ENCODE peak calls at places on chromosomes 2 and 18, in seven cellular contexts. One of them, this sample, is unnamed.

GRCh38 chr2:99691931-99692330 is 202.1 kb upstream of the REV1 start:
- DNase-seq in GM12865: no peak
- DNase-seq in neural progenitor cell: no peak
- DNase-seq in Ammon's horn: no peak
- DNase-seq in ureter: no peak
- DNase-seq in NCI-H146: no peak
- DNase-seq in COLO829: no peak
- DNase-seq in this sample: no peak

GRCh38 chr2:86442642-86443005 is 1.5 kb downstream of the KDM3A start:
- DNase-seq in GM12865: peak
- DNase-seq in neural progenitor cell: peak
- DNase-seq in Ammon's horn: peak
- DNase-seq in ureter: peak
- DNase-seq in NCI-H146: peak
- DNase-seq in COLO829: peak
- DNase-seq in this sample: peak

GRCh38 chr18:24763765-24764548 is 303.5 kb downstream of the HRH4 start:
- DNase-seq in GM12865: no peak
- DNase-seq in neural progenitor cell: no peak
- DNase-seq in Ammon's horn: no peak
- DNase-seq in ureter: no peak
- DNase-seq in NCI-H146: no peak
- DNase-seq in COLO829: peak
- DNase-seq in this sample: peak

GRCh38 chr2:71452565-71452964 is 796 bp upstream of the DYSF start:
- DNase-seq in GM12865: peak
- DNase-seq in neural progenitor cell: peak
- DNase-seq in Ammon's horn: no peak
- DNase-seq in ureter: no peak
- DNase-seq in NCI-H146: peak
- DNase-seq in COLO829: peak
- DNase-seq in this sample: no peak

GRCh38 chr18:7877609-7878008 is 310.5 kb downstream of the PTPRM start:
- DNase-seq in GM12865: no peak
- DNase-seq in neural progenitor cell: no peak
- DNase-seq in Ammon's horn: no peak
- DNase-seq in ureter: no peak
- DNase-seq in NCI-H146: peak
- DNase-seq in COLO829: no peak
- DNase-seq in this sample: no peak

GRCh38 chr2:110961024-110961423 is 159.7 kb upstream of the BCL2L11 start:
- DNase-seq in GM12865: no peak
- DNase-seq in neural progenitor cell: no peak
- DNase-seq in Ammon's horn: no peak
- DNase-seq in ureter: no peak
- DNase-seq in NCI-H146: no peak
- DNase-seq in COLO829: no peak
- DNase-seq in this sample: no peak

GRCh38 chr18:43601432-43601831 is 324.1 kb upstream of the SYT4 start:
- DNase-seq in GM12865: no peak
- DNase-seq in neural progenitor cell: no peak
- DNase-seq in Ammon's horn: no peak
- DNase-seq in ureter: no peak
- DNase-seq in NCI-H146: no peak
- DNase-seq in COLO829: no peak
- DNase-seq in this sample: no peak

GRCh38 chr2:120896126-120896525 is 160.5 kb downstream of the GLI2 start:
- DNase-seq in GM12865: no peak
- DNase-seq in neural progenitor cell: no peak
- DNase-seq in Ammon's horn: no peak
- DNase-seq in ureter: no peak
- DNase-seq in NCI-H146: no peak
- DNase-seq in COLO829: no peak
- DNase-seq in this sample: no peak

GRCh38 chr2:45315881-45316280 is 295.2 kb downstream of the SRBD1 start:
- DNase-seq in GM12865: no peak
- DNase-seq in neural progenitor cell: no peak
- DNase-seq in Ammon's horn: no peak
- DNase-seq in ureter: no peak
- DNase-seq in NCI-H146: no peak
- DNase-seq in COLO829: no peak
- DNase-seq in this sample: no peak

GRCh38 chr2:239940861-239941570 is 84.1 kb downstream of the NDUFA10 start:
- DNase-seq in GM12865: no peak
- DNase-seq in neural progenitor cell: no peak
- DNase-seq in Ammon's horn: no peak
- DNase-seq in ureter: no peak
- DNase-seq in NCI-H146: no peak
- DNase-seq in COLO829: no peak
- DNase-seq in this sample: no peak

GRCh38 chr2:70920367-70920715 is 15.4 kb upstream of the ATP6V1B1 start:
- DNase-seq in GM12865: no peak
- DNase-seq in neural progenitor cell: no peak
- DNase-seq in Ammon's horn: no peak
- DNase-seq in ureter: no peak
- DNase-seq in NCI-H146: no peak
- DNase-seq in COLO829: no peak
- DNase-seq in this sample: no peak

GRCh38 chr2:60891175-60891574 is 9.8 kb downstream of the REL start:
- DNase-seq in GM12865: no peak
- DNase-seq in neural progenitor cell: no peak
- DNase-seq in Ammon's horn: no peak
- DNase-seq in ureter: no peak
- DNase-seq in NCI-H146: no peak
- DNase-seq in COLO829: no peak
- DNase-seq in this sample: no peak

GRCh38 chr18:66999003-66999402 is 395.1 kb upstream of the CDH19 start:
- DNase-seq in GM12865: no peak
- DNase-seq in neural progenitor cell: no peak
- DNase-seq in Ammon's horn: no peak
- DNase-seq in ureter: no peak
- DNase-seq in NCI-H146: no peak
- DNase-seq in COLO829: no peak
- DNase-seq in this sample: no peak

GRCh38 chr2:127561371-127561770 is 25.9 kb downstream of the MYO7B start:
- DNase-seq in GM12865: no peak
- DNase-seq in neural progenitor cell: no peak
- DNase-seq in Ammon's horn: no peak
- DNase-seq in ureter: peak
- DNase-seq in NCI-H146: no peak
- DNase-seq in COLO829: no peak
- DNase-seq in this sample: no peak

GRCh38 chr2:237315170-237315880 is 98.6 kb downstream of the COL6A3 start:
- DNase-seq in GM12865: no peak
- DNase-seq in neural progenitor cell: peak
- DNase-seq in Ammon's horn: peak
- DNase-seq in ureter: peak
- DNase-seq in NCI-H146: no peak
- DNase-seq in COLO829: no peak
- DNase-seq in this sample: peak

GRCh38 chr2:159600752-159601151 is 15.6 kb downstream of the BAZ2B start:
- DNase-seq in GM12865: no peak
- DNase-seq in neural progenitor cell: no peak
- DNase-seq in Ammon's horn: no peak
- DNase-seq in ureter: no peak
- DNase-seq in NCI-H146: no peak
- DNase-seq in COLO829: no peak
- DNase-seq in this sample: no peak

This sample was measured in foreskin melanocyte.